ENCODE peak calls at places on chromosomes 12 and 14, in four cellular contexts. One of them, this sample, is unnamed.

GRCh38 chr12:66979270-66979669 is 289.9 kb upstream of the CAND1 start:
- DNase-seq in GM12878: no peak
- DNase-seq in K562: no peak
- DNase-seq in HL-60: no peak
- DNase-seq in this sample: no peak

GRCh38 chr12:28583771-28584261 is 393.6 kb downstream of the CCDC91 start:
- DNase-seq in GM12878: no peak
- DNase-seq in K562: no peak
- DNase-seq in HL-60: peak; percentile 29
- DNase-seq in this sample: no peak

GRCh38 chr14:103916636-103917262 is 11.5 kb upstream of the TDRD9 start:
- DNase-seq in GM12878: no peak
- DNase-seq in K562: no peak
- DNase-seq in HL-60: no peak
- DNase-seq in this sample: no peak

GRCh38 chr14:90599339-90599738 is 202.5 kb downstream of the CALM1 start:
- DNase-seq in GM12878: no peak
- DNase-seq in K562: no peak
- DNase-seq in HL-60: no peak
- DNase-seq in this sample: no peak

GRCh38 chr12:117387832-117388231 is 26.4 kb upstream of the NOS1 start:
- DNase-seq in GM12878: no peak
- DNase-seq in K562: no peak
- DNase-seq in HL-60: no peak
- DNase-seq in this sample: no peak

GRCh38 chr12:84497819-84498218 is 414.8 kb downstream of the SLC6A15 start:
- DNase-seq in GM12878: no peak
- DNase-seq in K562: no peak
- DNase-seq in HL-60: no peak
- DNase-seq in this sample: no peak

GRCh38 chr14:60217713-60218112 is 31.3 kb upstream of the PPM1A start:
- DNase-seq in GM12878: no peak
- DNase-seq in K562: no peak
- DNase-seq in HL-60: no peak
- DNase-seq in this sample: no peak

GRCh38 chr12:125203145-125203765 is 138.0 kb downstream of the AACS start:
- DNase-seq in GM12878: no peak
- DNase-seq in K562: peak; percentile 28
- DNase-seq in HL-60: no peak
- DNase-seq in this sample: no peak

GRCh38 chr14:53663709-53664108 is 292.9 kb downstream of the BMP4 start:
- DNase-seq in GM12878: no peak
- DNase-seq in K562: no peak
- DNase-seq in HL-60: no peak
- DNase-seq in this sample: no peak

GRCh38 chr14:104223101-104223809 is 84.9 kb downstream of the KIF26A start:
- DNase-seq in GM12878: no peak
- DNase-seq in K562: peak; percentile 60
- DNase-seq in HL-60: no peak
- DNase-seq in this sample: no peak

GRCh38 chr12:1297206-1297605 is 297.2 kb downstream of the FBXL14 start:
- DNase-seq in GM12878: no peak
- DNase-seq in K562: no peak
- DNase-seq in HL-60: no peak
- DNase-seq in this sample: no peak

GRCh38 chr12:101299346-101299745 is 19.4 kb downstream of the UTP20 start:
- DNase-seq in GM12878: no peak
- DNase-seq in K562: no peak
- DNase-seq in HL-60: no peak
- DNase-seq in this sample: no peak

GRCh38 chr12:121003650-121004049 is 12.6 kb downstream of the C12orf43 start:
- DNase-seq in GM12878: no peak
- DNase-seq in K562: no peak
- DNase-seq in HL-60: no peak
- DNase-seq in this sample: no peak
- TF ChIP-seq SPI1 in GM12878: no peak
- TF ChIP-seq SPI1 in K562: no peak
- TF ChIP-seq SPI1 in HL-60: no peak
- TF ChIP-seq SPI1 in this sample: no peak

GRCh38 chr12:62603061-62603810 is 136.6 kb downstream of the MON2 start:
- DNase-seq in GM12878: peak; percentile 45
- DNase-seq in K562: peak; percentile 77
- DNase-seq in HL-60: peak; percentile 55
- DNase-seq in this sample: peak; percentile 64
- TF ChIP-seq SPI1 in GM12878: no peak
- TF ChIP-seq SPI1 in K562: no peak
- TF ChIP-seq SPI1 in HL-60: no peak
- TF ChIP-seq SPI1 in this sample: no peak

DNA sequence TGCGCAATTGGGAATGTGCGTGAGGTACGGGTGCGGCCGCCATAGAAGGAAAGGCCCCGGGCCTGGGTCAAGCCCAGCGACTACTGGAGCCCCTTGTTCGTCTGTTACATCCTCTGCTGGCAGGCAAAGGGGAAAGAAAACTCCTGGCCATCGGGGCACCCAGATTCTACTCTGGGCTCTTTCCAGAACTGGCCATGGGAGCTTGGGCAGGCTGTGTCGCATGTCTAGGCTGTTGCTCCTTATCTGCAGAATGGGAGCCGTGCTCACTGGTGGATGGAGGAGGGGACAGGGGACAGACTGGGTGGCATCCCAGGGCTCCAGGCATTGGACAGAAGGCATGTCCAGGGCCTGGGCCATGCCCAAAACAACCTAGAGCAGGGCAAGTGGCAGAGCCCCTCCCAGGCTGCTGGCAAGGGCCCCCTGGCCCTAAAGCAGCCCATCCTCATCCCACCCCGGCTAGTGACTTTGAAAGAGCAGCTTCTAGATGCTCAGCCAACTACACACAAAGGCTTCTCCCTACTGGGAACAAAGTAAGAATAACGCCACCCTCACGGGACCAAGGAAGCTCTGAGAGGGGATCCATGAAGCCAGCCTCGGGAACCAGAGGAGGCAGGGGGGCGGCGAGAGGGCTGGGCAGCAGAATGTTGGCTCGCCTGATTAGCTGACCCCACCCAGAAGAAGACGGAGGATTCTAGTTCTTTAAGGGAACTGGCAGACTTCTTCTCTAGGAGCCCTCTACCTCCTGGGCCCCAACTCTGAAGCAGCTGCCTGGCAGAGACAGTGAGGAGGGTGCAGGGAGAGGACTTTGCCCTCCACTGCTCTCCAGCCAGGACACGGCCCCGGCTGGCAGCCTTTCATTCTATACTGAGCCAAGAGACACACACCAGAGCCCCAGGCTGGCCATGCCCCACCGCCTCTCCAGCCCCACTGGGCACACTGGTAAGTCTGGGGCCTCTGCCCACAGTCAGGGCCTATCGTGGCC is 96.8 kb downstream of the SINHCAF start:
- DNase-seq in GM12878: no peak
- DNase-seq in K562: no peak
- DNase-seq in HL-60: no peak
- DNase-seq in this sample: no peak
- TF ChIP-seq SPI1 in GM12878: no peak
- TF ChIP-seq SPI1 in K562: no peak
- TF ChIP-seq SPI1 in HL-60: no peak
- TF ChIP-seq SPI1 in this sample: no peak

GRCh38 chr14:71054706-71055105 is 147.4 kb downstream of the PCNX1 start:
- DNase-seq in GM12878: no peak
- DNase-seq in K562: no peak
- DNase-seq in HL-60: no peak
- DNase-seq in this sample: no peak

GRCh38 chr14:71048393-71048792 is 141.1 kb downstream of the PCNX1 start:
- DNase-seq in GM12878: no peak
- DNase-seq in K562: no peak
- DNase-seq in HL-60: no peak
- DNase-seq in this sample: no peak

GRCh38 chr14:71050227-71050823 is 143.1 kb downstream of the PCNX1 start:
- DNase-seq in GM12878: no peak
- DNase-seq in K562: peak; percentile 6
- DNase-seq in HL-60: no peak
- DNase-seq in this sample: no peak

DNA sequence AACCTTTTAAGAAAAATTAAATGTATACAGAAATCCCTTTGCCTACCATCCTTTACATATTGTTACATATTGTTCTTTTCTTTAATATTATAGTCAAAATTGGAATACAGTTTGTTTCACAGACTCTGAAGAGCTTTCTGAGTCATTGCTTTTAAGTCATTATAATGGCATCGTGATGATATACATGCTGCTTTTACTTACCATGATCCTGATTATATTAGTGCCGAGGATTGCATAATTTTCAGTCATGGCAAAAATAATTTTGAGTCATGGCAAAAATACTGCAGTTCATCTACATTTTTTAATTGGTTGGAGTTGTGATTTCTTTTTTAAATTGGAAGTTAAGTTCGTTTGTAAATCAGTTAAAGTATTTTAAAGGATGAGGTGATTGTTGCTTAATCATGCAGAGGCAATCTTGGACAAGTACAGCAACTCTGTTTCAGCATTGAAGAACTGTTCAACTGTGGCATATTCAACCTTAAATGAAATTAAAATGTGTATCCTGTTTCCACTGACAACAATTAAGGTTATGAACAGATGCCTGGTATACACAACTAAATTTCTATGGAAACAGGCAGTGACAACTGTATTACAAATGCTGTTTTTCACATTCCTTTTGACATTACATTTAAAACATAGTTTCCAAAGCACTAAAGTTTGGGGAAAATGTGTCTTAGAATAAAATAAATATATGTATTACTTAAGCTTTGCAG is 142.3 kb downstream of the PCNX1 start:
- DNase-seq in GM12878: no peak
- DNase-seq in K562: no peak
- DNase-seq in HL-60: no peak
- DNase-seq in this sample: no peak
- TF ChIP-seq SPI1 in GM12878: no peak
- TF ChIP-seq SPI1 in K562: no peak
- TF ChIP-seq SPI1 in HL-60: no peak
- TF ChIP-seq SPI1 in this sample: no peak

GRCh38 chr12:131552167-131552863 is 158.6 kb upstream of the SFSWAP start:
- DNase-seq in GM12878: no peak
- DNase-seq in K562: no peak
- DNase-seq in HL-60: no peak
- DNase-seq in this sample: no peak
- TF ChIP-seq SPI1 in GM12878: no peak
- TF ChIP-seq SPI1 in K562: no peak
- TF ChIP-seq SPI1 in HL-60: no peak
- TF ChIP-seq SPI1 in this sample: no peak

DNA sequence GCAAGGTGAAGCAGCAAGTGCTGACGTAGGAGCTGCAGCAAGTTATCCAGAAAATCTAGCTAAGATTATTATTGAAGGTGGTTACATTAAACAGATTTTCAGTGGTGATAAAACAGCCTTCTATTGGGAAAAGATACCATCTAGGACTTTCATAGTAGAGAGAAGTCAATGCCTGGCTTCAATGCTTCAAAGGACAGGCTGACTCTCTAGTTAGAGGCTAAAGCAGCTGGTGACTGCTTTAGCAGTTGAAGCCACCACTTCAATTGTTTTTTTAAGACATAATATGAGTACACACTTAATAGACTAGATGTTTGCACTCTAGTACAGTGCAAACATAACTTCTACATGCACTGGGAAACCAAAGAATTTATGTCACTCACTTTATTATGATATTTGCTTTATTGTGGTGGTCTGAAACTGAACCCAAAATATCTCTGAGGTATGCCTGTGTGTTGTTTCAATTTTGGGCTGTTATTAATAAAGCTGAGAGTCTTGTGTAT is 1026.9 kb upstream of the FOXG1 start:
- DNase-seq in GM12878: no peak
- DNase-seq in K562: no peak
- DNase-seq in HL-60: no peak
- DNase-seq in this sample: no peak
- TF ChIP-seq SPI1 in GM12878: no peak
- TF ChIP-seq SPI1 in K562: no peak
- TF ChIP-seq SPI1 in HL-60: no peak
- TF ChIP-seq SPI1 in this sample: no peak

GRCh38 chr14:23122086-23122485 is 3.0 kb upstream of the CEBPE start:
- DNase-seq in GM12878: no peak
- DNase-seq in K562: no peak
- DNase-seq in HL-60: no peak
- DNase-seq in this sample: no peak

GRCh38 chr14:23125006-23125405 is 6.0 kb upstream of the CEBPE start:
- DNase-seq in GM12878: no peak
- DNase-seq in K562: no peak
- DNase-seq in HL-60: no peak
- DNase-seq in this sample: no peak

GRCh38 chr14:23124337-23124954 is 5.4 kb upstream of the CEBPE start:
- DNase-seq in GM12878: no peak
- DNase-seq in K562: no peak
- DNase-seq in HL-60: no peak
- DNase-seq in this sample: no peak

GRCh38 chr14:23121401-23121800 is 2.3 kb upstream of the CEBPE start:
- DNase-seq in GM12878: no peak
- DNase-seq in K562: no peak
- DNase-seq in HL-60: no peak
- DNase-seq in this sample: no peak

GRCh38 chr14:23123419-23123818 is 4.4 kb upstream of the CEBPE start:
- DNase-seq in GM12878: no peak
- DNase-seq in K562: peak; percentile 85
- DNase-seq in HL-60: no peak
- DNase-seq in this sample: no peak
- TF ChIP-seq SPI1 in GM12878: no peak
- TF ChIP-seq SPI1 in K562: no peak
- TF ChIP-seq SPI1 in HL-60: no peak
- TF ChIP-seq SPI1 in this sample: no peak

This sample was measured in GM12891.